ENCODE peak calls at places on chromosomes 3 and 15, in seven cellular contexts. One of them, this sample, is unnamed.

GRCh38 chr3:129966876-129967275 is 7.6 kb upstream of the TRH start:
- DNase-seq in mammary epithelial cell: no peak
- DNase-seq in progenitor cell of endocrine pancreas: no peak
- DNase-seq in HCT116: no peak
- DNase-seq in uterus: no peak
- DNase-seq in sciatic nerve: no peak
- DNase-seq in GM23338: no peak
- DNase-seq in this sample: no peak

GRCh38 chr3:157443873-157444770 is 7.5 kb downstream of the PTX3 start:
- DNase-seq in mammary epithelial cell: no peak
- DNase-seq in progenitor cell of endocrine pancreas: no peak
- DNase-seq in HCT116: no peak
- DNase-seq in uterus: no peak
- DNase-seq in sciatic nerve: no peak
- DNase-seq in GM23338: no peak
- DNase-seq in this sample: no peak

GRCh38 chr15:75809986-75810750 is 33.1 kb upstream of the UBE2Q2 start:
- DNase-seq in mammary epithelial cell: peak; percentile 60
- DNase-seq in progenitor cell of endocrine pancreas: no peak
- DNase-seq in HCT116: peak; percentile 45
- DNase-seq in uterus: no peak
- DNase-seq in sciatic nerve: no peak
- DNase-seq in GM23338: peak; percentile 81
- DNase-seq in this sample: no peak

GRCh38 chr3:23495507-23495906 is 292.4 kb downstream of the UBE2E2 start:
- DNase-seq in mammary epithelial cell: peak; percentile 60
- DNase-seq in progenitor cell of endocrine pancreas: no peak
- DNase-seq in HCT116: no peak
- DNase-seq in uterus: no peak
- DNase-seq in sciatic nerve: no peak
- DNase-seq in GM23338: no peak
- DNase-seq in this sample: no peak

GRCh38 chr3:152961323-152961722 is 126.4 kb downstream of the P2RY1 start:
- DNase-seq in mammary epithelial cell: peak; percentile 34
- DNase-seq in progenitor cell of endocrine pancreas: no peak
- DNase-seq in HCT116: peak; percentile 60
- DNase-seq in uterus: no peak
- DNase-seq in sciatic nerve: no peak
- DNase-seq in GM23338: peak; percentile 57
- DNase-seq in this sample: no peak

GRCh38 chr15:68517285-68517711 is 61.5 kb upstream of the CORO2B start:
- DNase-seq in mammary epithelial cell: no peak
- DNase-seq in progenitor cell of endocrine pancreas: no peak
- DNase-seq in HCT116: no peak
- DNase-seq in uterus: no peak
- DNase-seq in sciatic nerve: no peak
- DNase-seq in GM23338: peak; percentile 46
- DNase-seq in this sample: no peak

GRCh38 chr3:51637144-51637940 is 33.7 kb upstream of the TEX264 start:
- DNase-seq in mammary epithelial cell: no peak
- DNase-seq in progenitor cell of endocrine pancreas: no peak
- DNase-seq in HCT116: no peak
- DNase-seq in uterus: no peak
- DNase-seq in sciatic nerve: no peak
- DNase-seq in GM23338: no peak
- DNase-seq in this sample: no peak

GRCh38 chr3:126423191-126424038 is 28.7 kb downstream of the CFAP100 start:
- DNase-seq in mammary epithelial cell: no peak
- DNase-seq in progenitor cell of endocrine pancreas: no peak
- DNase-seq in HCT116: no peak
- DNase-seq in uterus: no peak
- DNase-seq in sciatic nerve: peak; percentile 43
- DNase-seq in GM23338: no peak
- DNase-seq in this sample: no peak

GRCh38 chr3:69161587-69162196 is 39.3 kb upstream of the LMOD3 start:
- DNase-seq in mammary epithelial cell: peak; percentile 47
- DNase-seq in progenitor cell of endocrine pancreas: no peak
- DNase-seq in HCT116: peak; percentile 41
- DNase-seq in uterus: peak; percentile 27
- DNase-seq in sciatic nerve: no peak
- DNase-seq in GM23338: peak; percentile 68
- DNase-seq in this sample: no peak